ENCODE peak calls at places on chromosomes 13 and 19, in six cellular contexts. Y is A549; T is ovary; L is small intestine; O is CD8-positive, alpha-beta T cell; Q is heart left ventricle. R is an unnamed sample.

GRCh38 chr13:74406439-74406838 is 272.2 kb upstream of the KLF12 start:
- DNase-seq in L (no peak), T (no peak), Q (no peak), O (no peak), Y (no peak), R (no peak)

GRCh38 chr19:18507021-18507726 is 14.7 kb downstream of the ELL start:
- DNase-seq in O (peak; percentile 70), Q (peak; percentile 88), L (peak; percentile 79), Y (no peak), T (no peak), R (no peak)

GRCh38 chr19:48290341-48290922 is 20.6 kb downstream of the ZNF114 start:
- DNase-seq in Y (peak; percentile 35), T (no peak), L (no peak), O (no peak), Q (no peak), R (peak; percentile 39)

GRCh38 chr19:33252418-33252962 is 26.8 kb upstream of the SLC7A10 start:
- DNase-seq in O (no peak), L (no peak), Q (no peak), Y (no peak), T (no peak), R (no peak)

GRCh38 chr19:14475251-14476073 is at the start of gene PTGER1:
- DNase-seq in Q (no peak), T (no peak), O (no peak), Y (peak; percentile 41), L (no peak), R (no peak)

GRCh38 chr13:83796364-83796763 is 85.9 kb downstream of the SLITRK1 start:
- DNase-seq in O (no peak), T (no peak), L (no peak), Q (no peak), Y (no peak), R (no peak)

GRCh38 chr13:97223711-97224461 is 1.8 kb downstream of the MBNL2 start:
- DNase-seq in T (peak; percentile 67), Y (peak; percentile 53), Q (peak; percentile 44), O (no peak), L (peak; percentile 80), R (peak; percentile 64)

GRCh38 chr19:57927587-57927986 is 7.6 kb downstream of the ZNF418 start:
- DNase-seq in Q (no peak), Y (no peak), T (no peak), O (no peak), L (no peak), R (no peak)

GRCh38 chr19:46040952-46041500 is at the start of gene IGFL4:
- DNase-seq in T (no peak), Q (no peak), L (peak; percentile 49), O (no peak), Y (peak; percentile 41), R (no peak)

GRCh38 chr13:96984061-96984508 is 10.2 kb downstream of the OXGR1 start:
- DNase-seq in L (peak; percentile 87), Q (no peak), T (no peak), O (no peak), Y (no peak), R (no peak)

GRCh38 chr19:1018393-1018792 is 2.5 kb downstream of the TMEM259 start:
- DNase-seq in Q (no peak), Y (no peak), T (no peak), L (no peak), O (no peak), R (no peak)

GRCh38 chr13:40318366-40318765 is 348.1 kb downstream of the FOXO1 start:
- DNase-seq in Q (peak; percentile 81), O (no peak), L (peak; percentile 18), T (peak; percentile 33), Y (no peak), R (no peak)

GRCh38 chr19:14370169-14370998 is 10.9 kb upstream of the ADGRE5 start:
- DNase-seq in L (no peak), Y (no peak), T (no peak), O (peak; percentile 56), Q (no peak), R (no peak)

GRCh38 chr19:11377237-11377636 is 2.8 kb downstream of the SWSAP1 start:
- DNase-seq in Y (peak; percentile 52), Q (no peak), O (no peak), L (peak; percentile 27), T (peak; percentile 64), R (peak; percentile 66)

GRCh38 chr19:38062959-38063786 is 156.2 kb downstream of the SIPA1L3 start:
- DNase-seq in Q (no peak), T (peak; percentile 16), Y (no peak), O (no peak), L (no peak), R (no peak)

GRCh38 chr13:48074006-48074405 is 20.9 kb downstream of the MED4 start:
- DNase-seq in Q (no peak), O (no peak), Y (no peak), L (no peak), T (no peak), R (no peak)

GRCh38 chr13:43159007-43159406 is 135.6 kb downstream of the DNAJC15 start:
- DNase-seq in L (no peak), T (no peak), Y (no peak), Q (no peak), O (no peak), R (no peak)

GRCh38 chr13:77184455-77184854 is 142.4 kb downstream of the MYCBP2 start:
- DNase-seq in O (no peak), T (no peak), Q (no peak), Y (no peak), L (no peak), R (no peak)

GRCh38 chr13:106911602-106912001 is 343.7 kb upstream of the ARGLU1 start:
- DNase-seq in L (peak; percentile 42), O (no peak), T (no peak), Q (no peak), Y (no peak), R (no peak)

GRCh38 chr13:36752673-36753072 is 66.3 kb upstream of the RFXAP start:
- DNase-seq in L (no peak), T (no peak), O (no peak), Y (no peak), Q (no peak), R (no peak)

GRCh38 chr13:79571147-79571546 is 90.2 kb downstream of the NDFIP2 start:
- DNase-seq in L (no peak), Y (no peak), T (no peak), O (no peak), Q (no peak), R (no peak)

GRCh38 chr13:18993884-18994660 is 187.6 kb downstream of the TUBA3C start:
- DNase-seq in Y (no peak), Q (no peak), T (no peak), L (no peak), O (no peak), R (no peak)

DNA sequence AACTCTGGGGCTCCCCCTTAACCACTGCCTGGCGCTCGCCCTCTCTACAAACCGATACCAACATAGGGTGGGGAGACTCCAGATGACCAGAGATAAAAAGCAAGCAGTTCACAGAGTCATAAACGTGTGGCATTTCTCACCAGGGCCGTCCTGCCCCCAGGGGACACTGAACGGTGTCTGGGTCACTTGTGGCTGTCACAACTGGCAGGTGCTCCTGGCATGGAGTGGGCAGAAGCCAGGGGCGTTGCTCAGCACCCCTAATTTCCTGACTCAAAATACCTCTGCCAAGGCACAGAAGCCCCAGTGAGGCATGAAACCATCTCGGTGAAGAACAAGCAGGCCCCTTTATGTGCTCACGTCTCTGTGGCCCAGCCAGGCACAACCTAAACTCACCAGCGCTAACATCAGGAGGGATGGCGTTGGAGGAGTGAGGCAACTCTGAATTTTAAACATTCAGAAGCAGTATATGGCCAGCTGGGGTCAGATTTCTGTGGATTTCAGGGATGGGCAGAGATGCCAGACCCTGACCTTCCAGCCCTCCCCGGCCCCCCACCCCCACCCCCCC is 1.8 kb downstream of the PIP5K1C start:
- DNase-seq in L (no peak), Q (no peak), T (no peak), Y (no peak), O (no peak), R (no peak)
- H3K27ac ChIP-seq in L (no peak overlapping the region), Q (peak overlapping the region; percentile 22), T (no peak overlapping the region), Y (no peak overlapping the region), O (no peak overlapping the region), R (no peak overlapping the region)

GRCh38 chr13:27793377-27794074 is 1.2 kb downstream of the GSX1 start:
- DNase-seq in Y (no peak), L (no peak), O (no peak), Q (no peak), T (no peak), R (no peak)
- H3K4me1 ChIP-seq in Y (no peaks in the 10 kb centered on the region), L (peaks cover 3% of the 10 kb centered on the region), O (peaks cover 26% of the 10 kb centered on the region), Q (peaks cover 18% of the 10 kb centered on the region), T (peaks cover 5% of the 10 kb centered on the region), R (no peaks in the 10 kb centered on the region)

GRCh38 chr19:35710784-35711723 is 6.7 kb downstream of the ZBTB32 start:
- DNase-seq in T (no peak), O (no peak), L (no peak), Y (no peak), Q (no peak), R (no peak)
- H3K4me3 ChIP-seq in T (no peak overlapping the region), O (no peak overlapping the region), L (no peak overlapping the region), Y (no peak overlapping the region), Q (no peak overlapping the region), R (no peak overlapping the region)

GRCh38 chr19:34259367-34259865 is 5.1 kb downstream of the GARRE1 start:
- DNase-seq in T (no peak), O (no peak), L (no peak), Y (no peak), Q (no peak), R (peak; percentile 49)

GRCh38 chr19:34257559-34257924 is 3.2 kb downstream of the GARRE1 start:
- DNase-seq in Q (no peak), L (no peak), O (no peak), Y (no peak), T (no peak), R (no peak)

GRCh38 chr19:34263745-34264237 is 9.4 kb downstream of the GARRE1 start:
- DNase-seq in O (no peak), L (no peak), Y (no peak), T (no peak), Q (no peak), R (no peak)

GRCh38 chr19:34261335-34262109 is 7.2 kb downstream of the GARRE1 start:
- DNase-seq in T (no peak), Y (no peak), Q (no peak), L (no peak), O (no peak), R (no peak)

GRCh38 chr19:34260771-34261173 is 6.4 kb downstream of the GARRE1 start:
- DNase-seq in T (no peak), L (no peak), O (no peak), Y (no peak), Q (no peak), R (peak; percentile 60)
- H3K27ac ChIP-seq in T (no peak overlapping the region), L (no peak overlapping the region), O (no peak overlapping the region), Y (peak overlapping the region; percentile 1), Q (no peak overlapping the region), R (peak overlapping the region; percentile 72)

GRCh38 chr19:55667006-55667381 is 8.0 kb upstream of the EPN1 start:
- DNase-seq in O (no peak), T (no peak), Y (no peak), Q (no peak), L (no peak), R (no peak)

GRCh38 chr19:55668603-55669348 is 6.2 kb upstream of the EPN1 start:
- DNase-seq in Y (no peak), L (no peak), T (no peak), O (no peak), Q (no peak), R (no peak)

GRCh38 chr19:55667511-55667910 is 7.5 kb upstream of the EPN1 start:
- DNase-seq in O (no peak), Y (no peak), Q (no peak), L (no peak), T (no peak), R (no peak)

GRCh38 chr19:55666343-55667005 is 8.6 kb upstream of the EPN1 start:
- DNase-seq in Q (no peak), L (no peak), T (no peak), Y (no peak), O (no peak), R (no peak)

GRCh38 chr19:55667958-55668357 is 7.1 kb upstream of the EPN1 start:
- DNase-seq in Q (no peak), O (no peak), T (no peak), Y (no peak), L (peak; percentile 93), R (no peak)
- H3K4me1 ChIP-seq in Q (no peaks in the 10 kb centered on the region), O (peaks cover 21% of the 10 kb centered on the region), T (no peaks in the 10 kb centered on the region), Y (peaks cover 35% of the 10 kb centered on the region), L (peaks cover 2% of the 10 kb centered on the region), R (peaks cover 4% of the 10 kb centered on the region)

R was measured in SJSA1.